ENCODE peak calls at places on chromosomes 3 and 15, in seven cellular contexts. One of them, this sample, is unnamed.

GRCh38 chr3:72798552-72799195 is 49.6 kb downstream of the SHQ1 start:
- DNase-seq in HuH-7.5: no peak
- DNase-seq in stimulated activated CD8-positive, alpha-beta memory T cell treated with anti-CD3 and anti-CD28 coated beads, Interleukin-2, amount 100 ng/mL, for 1 hour: no peak
- DNase-seq in fibroblast of the aortic adventitia: peak
- DNase-seq in substantia nigra: no peak
- DNase-seq in Kasumi-1: no peak
- DNase-seq in activated T-helper 2 cell treated with anti-CD3 and anti-CD28 coated beads, Interferon-gamma antibody, Interleukin-2, Interleukin-4, amounts not matched to agents 10 μg/mL and 5 μg/mL and 100 μg/mL, durations not matched to agents 14 hours and 24 hours and 36 hours: no peak
- DNase-seq in this sample: no peak

GRCh38 chr3:129592362-129593150 is 13.9 kb downstream of the PLXND1 start:
- DNase-seq in HuH-7.5: no peak
- DNase-seq in stimulated activated CD8-positive, alpha-beta memory T cell treated with anti-CD3 and anti-CD28 coated beads, Interleukin-2, amount 100 ng/mL, for 1 hour: no peak
- DNase-seq in fibroblast of the aortic adventitia: peak
- DNase-seq in substantia nigra: no peak
- DNase-seq in Kasumi-1: peak
- DNase-seq in activated T-helper 2 cell treated with anti-CD3 and anti-CD28 coated beads, Interferon-gamma antibody, Interleukin-2, Interleukin-4, amounts not matched to agents 10 μg/mL and 5 μg/mL and 100 μg/mL, durations not matched to agents 14 hours and 24 hours and 36 hours: no peak
- DNase-seq in this sample: no peak

GRCh38 chr15:36879568-36880225 is 220.7 kb downstream of the MEIS2 start:
- DNase-seq in HuH-7.5: no peak
- DNase-seq in stimulated activated CD8-positive, alpha-beta memory T cell treated with anti-CD3 and anti-CD28 coated beads, Interleukin-2, amount 100 ng/mL, for 1 hour: no peak
- DNase-seq in fibroblast of the aortic adventitia: no peak
- DNase-seq in substantia nigra: no peak
- DNase-seq in Kasumi-1: no peak
- DNase-seq in activated T-helper 2 cell treated with anti-CD3 and anti-CD28 coated beads, Interferon-gamma antibody, Interleukin-2, Interleukin-4, amounts not matched to agents 10 μg/mL and 5 μg/mL and 100 μg/mL, durations not matched to agents 14 hours and 24 hours and 36 hours: no peak
- DNase-seq in this sample: no peak

GRCh38 chr15:47861186-47861585 is 143.9 kb downstream of the SEMA6D start:
- DNase-seq in HuH-7.5: no peak
- DNase-seq in stimulated activated CD8-positive, alpha-beta memory T cell treated with anti-CD3 and anti-CD28 coated beads, Interleukin-2, amount 100 ng/mL, for 1 hour: no peak
- DNase-seq in fibroblast of the aortic adventitia: no peak
- DNase-seq in substantia nigra: no peak
- DNase-seq in Kasumi-1: no peak
- DNase-seq in activated T-helper 2 cell treated with anti-CD3 and anti-CD28 coated beads, Interferon-gamma antibody, Interleukin-2, Interleukin-4, amounts not matched to agents 10 μg/mL and 5 μg/mL and 100 μg/mL, durations not matched to agents 14 hours and 24 hours and 36 hours: no peak
- DNase-seq in this sample: no peak

GRCh38 chr15:36622247-36622795 is 42.9 kb downstream of the CDIN1 start:
- DNase-seq in HuH-7.5: no peak
- DNase-seq in stimulated activated CD8-positive, alpha-beta memory T cell treated with anti-CD3 and anti-CD28 coated beads, Interleukin-2, amount 100 ng/mL, for 1 hour: no peak
- DNase-seq in fibroblast of the aortic adventitia: no peak
- DNase-seq in substantia nigra: no peak
- DNase-seq in Kasumi-1: no peak
- DNase-seq in activated T-helper 2 cell treated with anti-CD3 and anti-CD28 coated beads, Interferon-gamma antibody, Interleukin-2, Interleukin-4, amounts not matched to agents 10 μg/mL and 5 μg/mL and 100 μg/mL, durations not matched to agents 14 hours and 24 hours and 36 hours: no peak
- DNase-seq in this sample: no peak

GRCh38 chr3:149174901-149175300 is 45.5 kb downstream of the HPS3 start:
- DNase-seq in HuH-7.5: no peak
- DNase-seq in stimulated activated CD8-positive, alpha-beta memory T cell treated with anti-CD3 and anti-CD28 coated beads, Interleukin-2, amount 100 ng/mL, for 1 hour: no peak
- DNase-seq in fibroblast of the aortic adventitia: no peak
- DNase-seq in substantia nigra: no peak
- DNase-seq in Kasumi-1: no peak
- DNase-seq in activated T-helper 2 cell treated with anti-CD3 and anti-CD28 coated beads, Interferon-gamma antibody, Interleukin-2, Interleukin-4, amounts not matched to agents 10 μg/mL and 5 μg/mL and 100 μg/mL, durations not matched to agents 14 hours and 24 hours and 36 hours: no peak
- DNase-seq in this sample: no peak

GRCh38 chr3:42173307-42173706 is 82.2 kb downstream of the TRAK1 start:
- DNase-seq in HuH-7.5: no peak
- DNase-seq in stimulated activated CD8-positive, alpha-beta memory T cell treated with anti-CD3 and anti-CD28 coated beads, Interleukin-2, amount 100 ng/mL, for 1 hour: no peak
- DNase-seq in fibroblast of the aortic adventitia: no peak
- DNase-seq in substantia nigra: no peak
- DNase-seq in Kasumi-1: no peak
- DNase-seq in activated T-helper 2 cell treated with anti-CD3 and anti-CD28 coated beads, Interferon-gamma antibody, Interleukin-2, Interleukin-4, amounts not matched to agents 10 μg/mL and 5 μg/mL and 100 μg/mL, durations not matched to agents 14 hours and 24 hours and 36 hours: no peak
- DNase-seq in this sample: no peak

GRCh38 chr3:131988209-131988608 is 46.6 kb downstream of the CPNE4 start:
- DNase-seq in HuH-7.5: no peak
- DNase-seq in stimulated activated CD8-positive, alpha-beta memory T cell treated with anti-CD3 and anti-CD28 coated beads, Interleukin-2, amount 100 ng/mL, for 1 hour: no peak
- DNase-seq in fibroblast of the aortic adventitia: no peak
- DNase-seq in substantia nigra: no peak
- DNase-seq in Kasumi-1: no peak
- DNase-seq in activated T-helper 2 cell treated with anti-CD3 and anti-CD28 coated beads, Interferon-gamma antibody, Interleukin-2, Interleukin-4, amounts not matched to agents 10 μg/mL and 5 μg/mL and 100 μg/mL, durations not matched to agents 14 hours and 24 hours and 36 hours: no peak
- DNase-seq in this sample: no peak

GRCh38 chr3:111824351-111824750 is 34.7 kb upstream of the PHLDB2 start:
- DNase-seq in HuH-7.5: no peak
- DNase-seq in stimulated activated CD8-positive, alpha-beta memory T cell treated with anti-CD3 and anti-CD28 coated beads, Interleukin-2, amount 100 ng/mL, for 1 hour: no peak
- DNase-seq in fibroblast of the aortic adventitia: no peak
- DNase-seq in substantia nigra: no peak
- DNase-seq in Kasumi-1: no peak
- DNase-seq in activated T-helper 2 cell treated with anti-CD3 and anti-CD28 coated beads, Interferon-gamma antibody, Interleukin-2, Interleukin-4, amounts not matched to agents 10 μg/mL and 5 μg/mL and 100 μg/mL, durations not matched to agents 14 hours and 24 hours and 36 hours: no peak
- DNase-seq in this sample: no peak

GRCh38 chr3:82044918-82045715 is 283.7 kb upstream of the GBE1 start:
- DNase-seq in HuH-7.5: no peak
- DNase-seq in stimulated activated CD8-positive, alpha-beta memory T cell treated with anti-CD3 and anti-CD28 coated beads, Interleukin-2, amount 100 ng/mL, for 1 hour: no peak
- DNase-seq in fibroblast of the aortic adventitia: no peak
- DNase-seq in substantia nigra: no peak
- DNase-seq in Kasumi-1: no peak
- DNase-seq in activated T-helper 2 cell treated with anti-CD3 and anti-CD28 coated beads, Interferon-gamma antibody, Interleukin-2, Interleukin-4, amounts not matched to agents 10 μg/mL and 5 μg/mL and 100 μg/mL, durations not matched to agents 14 hours and 24 hours and 36 hours: no peak
- DNase-seq in this sample: no peak

GRCh38 chr3:196650740-196651311 is 11.3 kb downstream of the NRROS start:
- DNase-seq in HuH-7.5: peak
- DNase-seq in stimulated activated CD8-positive, alpha-beta memory T cell treated with anti-CD3 and anti-CD28 coated beads, Interleukin-2, amount 100 ng/mL, for 1 hour: no peak
- DNase-seq in fibroblast of the aortic adventitia: peak
- DNase-seq in substantia nigra: no peak
- DNase-seq in Kasumi-1: peak
- DNase-seq in activated T-helper 2 cell treated with anti-CD3 and anti-CD28 coated beads, Interferon-gamma antibody, Interleukin-2, Interleukin-4, amounts not matched to agents 10 μg/mL and 5 μg/mL and 100 μg/mL, durations not matched to agents 14 hours and 24 hours and 36 hours: no peak
- DNase-seq in this sample: peak

GRCh38 chr15:66841953-66842681 is 140.1 kb downstream of the SMAD6 start:
- DNase-seq in HuH-7.5: peak
- DNase-seq in stimulated activated CD8-positive, alpha-beta memory T cell treated with anti-CD3 and anti-CD28 coated beads, Interleukin-2, amount 100 ng/mL, for 1 hour: no peak
- DNase-seq in fibroblast of the aortic adventitia: peak
- DNase-seq in substantia nigra: no peak
- DNase-seq in Kasumi-1: no peak
- DNase-seq in activated T-helper 2 cell treated with anti-CD3 and anti-CD28 coated beads, Interferon-gamma antibody, Interleukin-2, Interleukin-4, amounts not matched to agents 10 μg/mL and 5 μg/mL and 100 μg/mL, durations not matched to agents 14 hours and 24 hours and 36 hours: no peak
- DNase-seq in this sample: peak

GRCh38 chr3:186826316-186826977 is 16.1 kb upstream of the ADIPOQ start:
- DNase-seq in HuH-7.5: no peak
- DNase-seq in stimulated activated CD8-positive, alpha-beta memory T cell treated with anti-CD3 and anti-CD28 coated beads, Interleukin-2, amount 100 ng/mL, for 1 hour: no peak
- DNase-seq in fibroblast of the aortic adventitia: no peak
- DNase-seq in substantia nigra: no peak
- DNase-seq in Kasumi-1: no peak
- DNase-seq in activated T-helper 2 cell treated with anti-CD3 and anti-CD28 coated beads, Interferon-gamma antibody, Interleukin-2, Interleukin-4, amounts not matched to agents 10 μg/mL and 5 μg/mL and 100 μg/mL, durations not matched to agents 14 hours and 24 hours and 36 hours: no peak
- DNase-seq in this sample: no peak

GRCh38 chr15:42616107-42616506 is 40.7 kb downstream of the STARD9 start:
- DNase-seq in HuH-7.5: no peak
- DNase-seq in stimulated activated CD8-positive, alpha-beta memory T cell treated with anti-CD3 and anti-CD28 coated beads, Interleukin-2, amount 100 ng/mL, for 1 hour: no peak
- DNase-seq in fibroblast of the aortic adventitia: peak
- DNase-seq in substantia nigra: no peak
- DNase-seq in Kasumi-1: no peak
- DNase-seq in activated T-helper 2 cell treated with anti-CD3 and anti-CD28 coated beads, Interferon-gamma antibody, Interleukin-2, Interleukin-4, amounts not matched to agents 10 μg/mL and 5 μg/mL and 100 μg/mL, durations not matched to agents 14 hours and 24 hours and 36 hours: no peak
- DNase-seq in this sample: no peak

GRCh38 chr3:177615015-177615414 is 417.7 kb upstream of the TBL1XR1 start:
- DNase-seq in HuH-7.5: peak
- DNase-seq in stimulated activated CD8-positive, alpha-beta memory T cell treated with anti-CD3 and anti-CD28 coated beads, Interleukin-2, amount 100 ng/mL, for 1 hour: no peak
- DNase-seq in fibroblast of the aortic adventitia: peak
- DNase-seq in substantia nigra: no peak
- DNase-seq in Kasumi-1: peak
- DNase-seq in activated T-helper 2 cell treated with anti-CD3 and anti-CD28 coated beads, Interferon-gamma antibody, Interleukin-2, Interleukin-4, amounts not matched to agents 10 μg/mL and 5 μg/mL and 100 μg/mL, durations not matched to agents 14 hours and 24 hours and 36 hours: no peak
- DNase-seq in this sample: peak

GRCh38 chr3:121165397-121165837 is 257.4 kb downstream of the STXBP5L start:
- DNase-seq in HuH-7.5: no peak
- DNase-seq in stimulated activated CD8-positive, alpha-beta memory T cell treated with anti-CD3 and anti-CD28 coated beads, Interleukin-2, amount 100 ng/mL, for 1 hour: no peak
- DNase-seq in fibroblast of the aortic adventitia: no peak
- DNase-seq in substantia nigra: no peak
- DNase-seq in Kasumi-1: no peak
- DNase-seq in activated T-helper 2 cell treated with anti-CD3 and anti-CD28 coated beads, Interferon-gamma antibody, Interleukin-2, Interleukin-4, amounts not matched to agents 10 μg/mL and 5 μg/mL and 100 μg/mL, durations not matched to agents 14 hours and 24 hours and 36 hours: no peak
- DNase-seq in this sample: no peak

GRCh38 chr3:48516571-48516970 is 12.6 kb upstream of the SHISA5 start:
- DNase-seq in HuH-7.5: no peak
- DNase-seq in stimulated activated CD8-positive, alpha-beta memory T cell treated with anti-CD3 and anti-CD28 coated beads, Interleukin-2, amount 100 ng/mL, for 1 hour: no peak
- DNase-seq in fibroblast of the aortic adventitia: no peak
- DNase-seq in substantia nigra: no peak
- DNase-seq in Kasumi-1: no peak
- DNase-seq in activated T-helper 2 cell treated with anti-CD3 and anti-CD28 coated beads, Interferon-gamma antibody, Interleukin-2, Interleukin-4, amounts not matched to agents 10 μg/mL and 5 μg/mL and 100 μg/mL, durations not matched to agents 14 hours and 24 hours and 36 hours: no peak
- DNase-seq in this sample: no peak

GRCh38 chr3:52724511-52724910 is 18.6 kb downstream of the SPCS1 start:
- DNase-seq in HuH-7.5: no peak
- DNase-seq in stimulated activated CD8-positive, alpha-beta memory T cell treated with anti-CD3 and anti-CD28 coated beads, Interleukin-2, amount 100 ng/mL, for 1 hour: no peak
- DNase-seq in fibroblast of the aortic adventitia: no peak
- DNase-seq in substantia nigra: no peak
- DNase-seq in Kasumi-1: no peak
- DNase-seq in activated T-helper 2 cell treated with anti-CD3 and anti-CD28 coated beads, Interferon-gamma antibody, Interleukin-2, Interleukin-4, amounts not matched to agents 10 μg/mL and 5 μg/mL and 100 μg/mL, durations not matched to agents 14 hours and 24 hours and 36 hours: no peak
- DNase-seq in this sample: no peak

GRCh38 chr3:19229086-19229485 is 80.8 kb downstream of the KCNH8 start:
- DNase-seq in HuH-7.5: no peak
- DNase-seq in stimulated activated CD8-positive, alpha-beta memory T cell treated with anti-CD3 and anti-CD28 coated beads, Interleukin-2, amount 100 ng/mL, for 1 hour: no peak
- DNase-seq in fibroblast of the aortic adventitia: no peak
- DNase-seq in substantia nigra: no peak
- DNase-seq in Kasumi-1: no peak
- DNase-seq in activated T-helper 2 cell treated with anti-CD3 and anti-CD28 coated beads, Interferon-gamma antibody, Interleukin-2, Interleukin-4, amounts not matched to agents 10 μg/mL and 5 μg/mL and 100 μg/mL, durations not matched to agents 14 hours and 24 hours and 36 hours: no peak
- DNase-seq in this sample: no peak

GRCh38 chr3:157794771-157795170 is 291.6 kb upstream of the VEPH1 start:
- DNase-seq in HuH-7.5: no peak
- DNase-seq in stimulated activated CD8-positive, alpha-beta memory T cell treated with anti-CD3 and anti-CD28 coated beads, Interleukin-2, amount 100 ng/mL, for 1 hour: no peak
- DNase-seq in fibroblast of the aortic adventitia: peak
- DNase-seq in substantia nigra: no peak
- DNase-seq in Kasumi-1: no peak
- DNase-seq in activated T-helper 2 cell treated with anti-CD3 and anti-CD28 coated beads, Interferon-gamma antibody, Interleukin-2, Interleukin-4, amounts not matched to agents 10 μg/mL and 5 μg/mL and 100 μg/mL, durations not matched to agents 14 hours and 24 hours and 36 hours: no peak
- DNase-seq in this sample: no peak

GRCh38 chr3:57120040-57120802 is 44.9 kb downstream of the IL17RD start:
- DNase-seq in HuH-7.5: no peak
- DNase-seq in stimulated activated CD8-positive, alpha-beta memory T cell treated with anti-CD3 and anti-CD28 coated beads, Interleukin-2, amount 100 ng/mL, for 1 hour: no peak
- DNase-seq in fibroblast of the aortic adventitia: peak
- DNase-seq in substantia nigra: no peak
- DNase-seq in Kasumi-1: no peak
- DNase-seq in activated T-helper 2 cell treated with anti-CD3 and anti-CD28 coated beads, Interferon-gamma antibody, Interleukin-2, Interleukin-4, amounts not matched to agents 10 μg/mL and 5 μg/mL and 100 μg/mL, durations not matched to agents 14 hours and 24 hours and 36 hours: no peak
- DNase-seq in this sample: no peak

GRCh38 chr3:83065861-83066260 is 1304.4 kb upstream of the GBE1 start:
- DNase-seq in HuH-7.5: no peak
- DNase-seq in stimulated activated CD8-positive, alpha-beta memory T cell treated with anti-CD3 and anti-CD28 coated beads, Interleukin-2, amount 100 ng/mL, for 1 hour: no peak
- DNase-seq in fibroblast of the aortic adventitia: no peak
- DNase-seq in substantia nigra: no peak
- DNase-seq in Kasumi-1: no peak
- DNase-seq in activated T-helper 2 cell treated with anti-CD3 and anti-CD28 coated beads, Interferon-gamma antibody, Interleukin-2, Interleukin-4, amounts not matched to agents 10 μg/mL and 5 μg/mL and 100 μg/mL, durations not matched to agents 14 hours and 24 hours and 36 hours: no peak
- DNase-seq in this sample: no peak

GRCh38 chr3:68123231-68123630 is 468.8 kb upstream of the SUCLG2 start:
- DNase-seq in HuH-7.5: no peak
- DNase-seq in stimulated activated CD8-positive, alpha-beta memory T cell treated with anti-CD3 and anti-CD28 coated beads, Interleukin-2, amount 100 ng/mL, for 1 hour: no peak
- DNase-seq in fibroblast of the aortic adventitia: no peak
- DNase-seq in substantia nigra: no peak
- DNase-seq in Kasumi-1: no peak
- DNase-seq in activated T-helper 2 cell treated with anti-CD3 and anti-CD28 coated beads, Interferon-gamma antibody, Interleukin-2, Interleukin-4, amounts not matched to agents 10 μg/mL and 5 μg/mL and 100 μg/mL, durations not matched to agents 14 hours and 24 hours and 36 hours: no peak
- DNase-seq in this sample: no peak

This sample was measured in stomach.